ENCODE peak calls at places on chromosomes 1 and 21, in six cellular contexts. Z is GM12878, B is A549, O is endothelial cell of umbilical vein, W is K562, E is HepG2. J is an unnamed sample.

GRCh38 chr1:64308856-64309255 is 105.4 kb downstream of the UBE2U start:
- DNase-seq in Z (no peak), B (no peak), O (peak; percentile 15), W (no peak), E (no peak), J (no peak)

GRCh38 chr21:36097427-36098230 is 27.8 kb downstream of the CBR1 start:
- DNase-seq in Z (peak; percentile 55), B (no peak), O (peak; percentile 50), W (no peak), E (no peak), J (peak; percentile 65)

GRCh38 chr1:66758247-66758755 is 6.0 kb downstream of the DYNLT5 start:
- DNase-seq in Z (peak; percentile 40), B (no peak), O (peak; percentile 12), W (peak; percentile 55), E (no peak), J (no peak)

GRCh38 chr1:224045556-224045955 is 68.4 kb upstream of the FBXO28 start:
- DNase-seq in Z (no peak), B (no peak), O (no peak), W (no peak), E (no peak), J (no peak)

GRCh38 chr1:243268751-243269460 is 13.1 kb downstream of the SDCCAG8 start:
- DNase-seq in Z (no peak), B (no peak), O (no peak), W (no peak), E (no peak), J (peak; percentile 35)

GRCh38 chr1:111504097-111504496 is 664 bp upstream of the ADORA3 start:
- DNase-seq in Z (no peak), B (no peak), O (no peak), W (no peak), E (no peak), J (no peak)

GRCh38 chr1:173287785-173288184 is 80.7 kb upstream of the TNFSF4 start:
- DNase-seq in Z (no peak), B (no peak), O (no peak), W (no peak), E (no peak), J (no peak)

GRCh38 chr1:5448486-5448885 is 543.7 kb downstream of the NPHP4 start:
- DNase-seq in Z (no peak), B (no peak), O (no peak), W (no peak), E (no peak), J (no peak)

GRCh38 chr1:69520326-69520725 is 47.4 kb upstream of the LRRC7 start:
- DNase-seq in Z (no peak), B (no peak), O (no peak), W (no peak), E (no peak), J (no peak)

GRCh38 chr1:183515002-183515689 is 42.8 kb downstream of the SMG7 start:
- DNase-seq in Z (no peak), B (peak; percentile 7), O (peak; percentile 78), W (no peak), E (no peak), J (no peak)

GRCh38 chr1:224211262-224211962 is 28.4 kb downstream of the DEGS1 start:
- DNase-seq in Z (no peak), B (no peak), O (peak; percentile 62), W (no peak), E (peak; percentile 57), J (no peak)

GRCh38 chr1:207972350-207972749 is 61.4 kb upstream of the CD34 start:
- DNase-seq in Z (no peak), B (no peak), O (no peak), W (no peak), E (no peak), J (no peak)

GRCh38 chr1:205343431-205344009 is 13.2 kb downstream of the KLHDC8A start:
- DNase-seq in Z (no peak), B (peak; percentile 73), O (no peak), W (peak; percentile 34), E (no peak), J (no peak)

GRCh38 chr1:203621559-203622130 is 5.0 kb upstream of the ATP2B4 start:
- DNase-seq in Z (no peak), B (no peak), O (no peak), W (no peak), E (no peak), J (no peak)

GRCh38 chr1:56070601-56071000 is 508.8 kb downstream of the PLPP3 start:
- DNase-seq in Z (no peak), B (no peak), O (no peak), W (no peak), E (no peak), J (no peak)

GRCh38 chr1:86263101-86263500 is 106.5 kb upstream of the COL24A1 start:
- DNase-seq in Z (no peak), B (no peak), O (no peak), W (no peak), E (no peak), J (no peak)

GRCh38 chr1:65459397-65459768 is 38.9 kb downstream of the LEPR start:
- DNase-seq in Z (peak; percentile 4), B (no peak), O (peak; percentile 50), W (no peak), E (peak; percentile 35), J (peak; percentile 44)
- TF ChIP-seq MYC in Z (no peak), B (no peak), O (no peak), W (no peak), E (no peak), J (no peak)

GRCh38 chr1:231421616-231421970 is 494 bp downstream of the EGLN1 start:
- DNase-seq in Z (no peak), B (no peak), O (peak; percentile 55), W (no peak), E (no peak), J (no peak)

GRCh38 chr1:231419738-231420298 is 2.3 kb downstream of the EGLN1 start:
- DNase-seq in Z (no peak), B (no peak), O (peak; percentile 36), W (no peak), E (no peak), J (peak; percentile 14)

GRCh38 chr1:231420299-231420958 is 1.7 kb downstream of the EGLN1 start:
- DNase-seq in Z (no peak), B (no peak), O (peak; percentile 52), W (peak; percentile 21), E (no peak), J (peak; percentile 65)

GRCh38 chr1:231421971-231422797 is at the start of gene EGLN1:
- DNase-seq in Z (peak; percentile 48), B (peak; percentile 51), O (peak; percentile 95), W (peak; percentile 96), E (peak; percentile 82), J (peak; percentile 90)

DNA sequence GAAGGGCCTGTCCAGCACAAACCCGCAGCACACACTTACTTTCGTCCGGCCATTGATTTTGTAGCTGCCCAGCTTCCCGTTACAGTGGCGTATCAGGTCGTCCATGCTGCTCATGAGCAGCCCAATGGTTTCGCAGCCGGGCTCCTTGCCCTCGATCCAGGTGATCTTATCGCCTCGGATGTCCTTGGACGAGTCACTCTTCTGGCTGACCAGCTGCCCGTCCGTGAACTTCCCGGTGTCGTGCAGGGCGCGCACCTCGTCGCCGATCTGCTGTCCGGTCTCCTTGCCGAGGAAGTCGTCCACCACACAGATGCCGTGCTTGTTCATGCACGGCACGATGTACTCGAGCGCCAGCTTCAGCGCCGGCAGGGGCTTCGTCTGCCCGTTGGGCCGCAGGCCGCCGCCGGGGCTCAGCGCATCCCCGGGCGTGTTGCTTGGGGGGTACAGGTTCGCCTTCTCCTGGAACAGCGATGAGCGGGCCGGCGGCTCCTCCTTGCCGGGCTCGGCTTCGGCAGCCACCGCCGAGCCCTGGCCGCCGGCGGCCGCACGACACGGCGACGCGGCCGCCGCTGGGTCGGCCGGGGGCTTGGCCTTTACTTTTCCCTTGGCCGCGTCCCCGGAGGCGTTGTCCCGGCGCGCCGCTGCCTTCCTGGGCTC is 1.0 kb downstream of the EGLN1 start:
- DNase-seq in Z (no peak), B (no peak), O (peak; percentile 77), W (peak; percentile 72), E (no peak), J (peak; percentile 75)
- TF ChIP-seq MYC in Z (peak; percentile 19), B (no peak), O (no peak), W (peak; percentile 53), E (peak; percentile 39), J (no peak)

GRCh38 chr21:21057349-21058062 is 59.3 kb downstream of the NCAM2 start:
- DNase-seq in Z (no peak), B (no peak), O (no peak), W (no peak), E (no peak), J (no peak)
- TF ChIP-seq MYC in Z (no peak), B (no peak), O (no peak), W (no peak), E (no peak), J (no peak)

GRCh38 chr1:239982762-239983161 is 108.9 kb upstream of the FMN2 start:
- DNase-seq in Z (no peak), B (no peak), O (no peak), W (no peak), E (no peak), J (no peak)
- TF ChIP-seq MYC in Z (no peak), B (no peak), O (no peak), W (no peak), E (no peak), J (no peak)

GRCh38 chr1:171653796-171654704 is 1.6 kb upstream of the MYOC start:
- DNase-seq in Z (no peak), B (no peak), O (no peak), W (no peak), E (no peak), J (no peak)

GRCh38 chr1:171652234-171652822 is at the start of gene MYOC:
- DNase-seq in Z (no peak), B (no peak), O (no peak), W (no peak), E (no peak), J (no peak)

GRCh38 chr1:171655215-171656116 is 3.0 kb upstream of the MYOC start:
- DNase-seq in Z (no peak), B (peak; percentile 18), O (peak; percentile 72), W (peak; percentile 71), E (peak; percentile 18), J (peak; percentile 64)

GRCh38 chr1:171654705-171655214 is 2.3 kb upstream of the MYOC start:
- DNase-seq in Z (no peak), B (no peak), O (no peak), W (no peak), E (no peak), J (no peak)
- TF ChIP-seq MYC in Z (no peak), B (no peak), O (no peak), W (no peak), E (no peak), J (no peak)

DNA sequence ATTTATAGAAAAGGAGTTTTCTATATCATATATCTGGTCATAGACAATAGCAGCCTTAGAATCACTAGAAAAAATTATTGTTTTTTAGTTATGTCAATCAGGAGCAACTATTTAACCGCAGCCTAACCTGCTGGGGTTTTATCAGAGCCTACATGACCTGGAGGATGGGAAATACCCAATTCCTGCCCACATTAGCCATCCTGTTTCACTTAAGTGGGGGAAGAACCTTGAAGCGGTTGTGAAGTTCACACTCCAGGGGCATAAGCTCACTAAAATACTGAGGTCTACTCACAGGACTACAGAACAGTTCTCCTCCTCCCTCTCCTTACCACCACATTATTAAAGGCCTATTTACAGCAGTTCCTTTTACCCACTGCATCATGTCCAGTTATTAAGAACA is 16.5 kb downstream of the FRRS1 start:
- DNase-seq in Z (peak; percentile 78), B (no peak), O (no peak), W (no peak), E (no peak), J (no peak)
- TF ChIP-seq MYC in Z (no peak), B (no peak), O (no peak), W (no peak), E (no peak), J (no peak)